ENCODE peak calls at places on chromosomes 2 and 18, in five cellular contexts. R, F, T, A and J are unnamed samples. For H3K27me3, the result is how much of the 10 kb centered on the place peaks cover.

GRCh38 chr2:235054497-235054896 is 102.7 kb downstream of the SH3BP4 start:
- DNase-seq in R (no peak), F (no peak), T (no peak), A (no peak), J (no peak)

GRCh38 chr2:1049691-1050090 is 99.0 kb downstream of the SNTG2 start:
- DNase-seq in R (no peak), F (no peak), T (no peak), A (no peak), J (no peak)

GRCh38 chr2:228657807-228658402 is 476.4 kb upstream of the SPHKAP start:
- DNase-seq in R (peak), F (peak), T (peak), A (no peak), J (peak)

GRCh38 chr2:226673314-226673723 is 126.3 kb downstream of the IRS1 start:
- DNase-seq in R (no peak), F (peak), T (no peak), A (no peak), J (no peak)

GRCh38 chr2:200742426-200742825 is 69.3 kb upstream of the BZW1 start:
- DNase-seq in R (no peak), F (no peak), T (no peak), A (peak), J (no peak)

GRCh38 chr2:46082531-46083485 is 214.4 kb upstream of the EPAS1 start:
- DNase-seq in R (no peak), F (no peak), T (no peak), A (no peak), J (no peak)

GRCh38 chr2:73859721-73860586 is 31.2 kb downstream of the STAMBP start:
- DNase-seq in R (no peak), F (peak), T (peak), A (no peak), J (peak)

GRCh38 chr2:7539760-7540159 is 622.5 kb downstream of the RNF144A start:
- DNase-seq in R (no peak), F (no peak), T (no peak), A (no peak), J (no peak)

GRCh38 chr2:21404137-21404536 is 280.4 kb downstream of the TDRD15 start:
- DNase-seq in R (peak), F (no peak), T (no peak), A (no peak), J (no peak)

GRCh38 chr2:28608829-28609400 is 113.1 kb downstream of the PLB1 start:
- DNase-seq in R (no peak), F (no peak), T (no peak), A (no peak), J (no peak)

GRCh38 chr2:176158855-176159677 is 2.0 kb downstream of the HOXD3 start:
- DNase-seq in R (peak), F (no peak), T (no peak), A (no peak), J (no peak)

GRCh38 chr2:120446236-120447121 is 100.5 kb downstream of the INHBB start:
- DNase-seq in R (no peak), F (no peak), T (no peak), A (no peak), J (no peak)

GRCh38 chr18:48132993-48133674 is 202.7 kb upstream of the SMAD2 start:
- DNase-seq in R (no peak), F (no peak), T (no peak), A (no peak), J (no peak)

GRCh38 chr2:98280376-98281102 is 65.7 kb upstream of the CNGA3 start:
- DNase-seq in R (no peak), F (no peak), T (no peak), A (no peak), J (no peak)

GRCh38 chr2:204127238-204127637 is 190.7 kb downstream of the ICOS start:
- DNase-seq in R (no peak), F (no peak), T (no peak), A (peak), J (no peak)

GRCh38 chr2:2061091-2061696 is 269.9 kb downstream of the MYT1L start:
- DNase-seq in R (no peak), F (no peak), T (no peak), A (no peak), J (no peak)

GRCh38 chr2:88658890-88659881 is 31.9 kb upstream of the EIF2AK3 start:
- DNase-seq in R (no peak), F (no peak), T (peak), A (no peak), J (no peak)

GRCh38 chr18:67715567-67715966 is 199.0 kb upstream of the DSEL start:
- DNase-seq in R (no peak), F (no peak), T (no peak), A (no peak), J (no peak)

GRCh38 chr2:241010531-241011295 is 12.3 kb downstream of the SNED1 start:
- DNase-seq in R (peak), F (no peak), T (no peak), A (no peak), J (no peak)

GRCh38 chr2:201419057-201419635 is 32.1 kb downstream of the TRAK2 start:
- DNase-seq in R (no peak), F (no peak), T (no peak), A (no peak), J (no peak)

GRCh38 chr18:3332376-3332775 is 70.4 kb downstream of the MYL12B start:
- DNase-seq in R (no peak), F (no peak), T (no peak), A (no peak), J (no peak)

GRCh38 chr2:29278964-29279363 is 163.7 kb downstream of the CLIP4 start:
- DNase-seq in R (no peak), F (no peak), T (no peak), A (no peak), J (no peak)

GRCh38 chr2:100247256-100248043 is 74.9 kb downstream of the LONRF2 start:
- DNase-seq in R (no peak), F (no peak), T (no peak), A (no peak), J (no peak)

GRCh38 chr2:241848761-241849615 is 9.7 kb downstream of the PDCD1 start:
- DNase-seq in R (peak), F (no peak), T (no peak), A (no peak), J (no peak)

GRCh38 chr2:17830053-17831034 is 14.1 kb downstream of the MSGN1 start:
- DNase-seq in R (peak), F (peak), T (peak), A (peak), J (peak)

GRCh38 chr2:70312560-70312959 is 10.7 kb upstream of the FAM136A start:
- DNase-seq in R (no peak), F (no peak), T (no peak), A (no peak), J (no peak)

GRCh38 chr2:39469807-39470206 is 32.7 kb upstream of the MAP4K3 start:
- DNase-seq in R (no peak), F (no peak), T (peak), A (no peak), J (no peak)

GRCh38 chr2:240814946-240815760 is 4.9 kb downstream of the KIF1A start:
- DNase-seq in R (no peak), F (no peak), T (no peak), A (no peak), J (no peak)

GRCh38 chr2:170425291-170425751 is 247.4 kb downstream of the MYO3B start:
- DNase-seq in R (no peak), F (no peak), T (peak), A (no peak), J (no peak)

GRCh38 chr2:105629634-105630033 is 115.1 kb upstream of the NCK2 start:
- DNase-seq in R (no peak), F (no peak), T (no peak), A (no peak), J (no peak)

GRCh38 chr2:29694741-29695140 is 226.6 kb downstream of the ALK start:
- DNase-seq in R (no peak), F (no peak), T (no peak), A (no peak), J (no peak)

GRCh38 chr2:111905990-111906735 is 7.8 kb downstream of the MERTK start:
- DNase-seq in R (no peak), F (no peak), T (no peak), A (no peak), J (no peak)

GRCh38 chr2:232421189-232421785 is 14.6 kb downstream of the ALPG start:
- DNase-seq in R (no peak), F (peak), T (no peak), A (peak), J (no peak)

GRCh38 chr2:203737360-203737759 is 30.9 kb downstream of the CD28 start:
- DNase-seq in R (no peak), F (no peak), T (no peak), A (no peak), J (no peak)

GRCh38 chr2:225008179-225008829 is 34.0 kb downstream of the DOCK10 start:
- DNase-seq in R (no peak), F (no peak), T (no peak), A (no peak), J (no peak)

GRCh38 chr2:100831158-100831715 is 11.3 kb downstream of the NPAS2 start:
- DNase-seq in R (no peak), F (no peak), T (no peak), A (no peak), J (no peak)

GRCh38 chr2:181953773-181954537 is 31.7 kb upstream of the PPP1R1C start:
- DNase-seq in R (peak), F (peak), T (peak), A (peak), J (peak)

GRCh38 chr2:86138736-86139625 is 32.9 kb downstream of the PTCD3 start:
- DNase-seq in R (no peak), F (no peak), T (no peak), A (no peak), J (no peak)

GRCh38 chr2:58629720-58630119 is 388.6 kb upstream of the FANCL start:
- DNase-seq in R (no peak), F (no peak), T (no peak), A (no peak), J (no peak)

GRCh38 chr2:58633576-58634365 is 392.6 kb upstream of the FANCL start:
- DNase-seq in R (no peak), F (peak), T (peak), A (no peak), J (peak)

GRCh38 chr2:58635801-58636375 is 394.8 kb upstream of the FANCL start:
- DNase-seq in R (no peak), F (no peak), T (no peak), A (no peak), J (no peak)

GRCh38 chr2:58638256-58638795 is 397.2 kb upstream of the FANCL start:
- DNase-seq in R (no peak), F (no peak), T (no peak), A (no peak), J (no peak)

DNA sequence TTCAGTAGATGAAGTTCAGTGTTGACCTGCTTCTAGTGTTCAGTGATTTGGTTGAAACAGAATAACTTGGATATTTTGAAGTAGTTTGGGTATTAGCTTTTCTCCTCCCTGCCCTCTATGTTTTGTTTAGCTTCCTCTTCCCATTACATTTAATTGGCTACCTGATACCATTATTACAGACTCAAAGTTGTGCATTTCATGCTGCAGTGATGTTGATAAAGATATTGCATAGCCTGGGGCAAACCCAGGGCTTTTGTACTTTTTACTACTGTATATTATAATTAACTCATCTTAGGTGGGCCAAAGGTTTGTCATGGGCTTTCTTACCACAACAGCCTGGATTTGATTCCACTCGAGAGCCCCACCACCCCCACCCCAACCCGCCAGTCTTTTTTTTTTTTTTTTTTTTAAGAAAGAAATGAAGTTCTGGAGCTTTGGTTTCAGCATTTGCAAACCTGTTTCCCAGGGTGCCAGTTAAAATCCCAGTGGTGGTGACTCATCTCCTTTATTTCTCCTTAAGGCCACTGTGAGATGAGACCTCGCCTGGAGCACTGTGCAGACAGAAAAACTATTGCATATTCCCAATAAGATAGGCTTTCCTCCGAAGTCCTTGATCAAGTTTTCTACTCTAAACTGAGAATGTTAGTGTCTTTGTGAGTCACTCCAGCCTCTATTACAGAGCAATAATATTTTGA is 393.7 kb upstream of the FANCL start:
- DNase-seq in R (no peak), F (peak), T (no peak), A (no peak), J (no peak)
- TF ChIP-seq SIN3A in R (no peak), F (no peak), T (no peak), A (no peak), J (no peak)

DNA sequence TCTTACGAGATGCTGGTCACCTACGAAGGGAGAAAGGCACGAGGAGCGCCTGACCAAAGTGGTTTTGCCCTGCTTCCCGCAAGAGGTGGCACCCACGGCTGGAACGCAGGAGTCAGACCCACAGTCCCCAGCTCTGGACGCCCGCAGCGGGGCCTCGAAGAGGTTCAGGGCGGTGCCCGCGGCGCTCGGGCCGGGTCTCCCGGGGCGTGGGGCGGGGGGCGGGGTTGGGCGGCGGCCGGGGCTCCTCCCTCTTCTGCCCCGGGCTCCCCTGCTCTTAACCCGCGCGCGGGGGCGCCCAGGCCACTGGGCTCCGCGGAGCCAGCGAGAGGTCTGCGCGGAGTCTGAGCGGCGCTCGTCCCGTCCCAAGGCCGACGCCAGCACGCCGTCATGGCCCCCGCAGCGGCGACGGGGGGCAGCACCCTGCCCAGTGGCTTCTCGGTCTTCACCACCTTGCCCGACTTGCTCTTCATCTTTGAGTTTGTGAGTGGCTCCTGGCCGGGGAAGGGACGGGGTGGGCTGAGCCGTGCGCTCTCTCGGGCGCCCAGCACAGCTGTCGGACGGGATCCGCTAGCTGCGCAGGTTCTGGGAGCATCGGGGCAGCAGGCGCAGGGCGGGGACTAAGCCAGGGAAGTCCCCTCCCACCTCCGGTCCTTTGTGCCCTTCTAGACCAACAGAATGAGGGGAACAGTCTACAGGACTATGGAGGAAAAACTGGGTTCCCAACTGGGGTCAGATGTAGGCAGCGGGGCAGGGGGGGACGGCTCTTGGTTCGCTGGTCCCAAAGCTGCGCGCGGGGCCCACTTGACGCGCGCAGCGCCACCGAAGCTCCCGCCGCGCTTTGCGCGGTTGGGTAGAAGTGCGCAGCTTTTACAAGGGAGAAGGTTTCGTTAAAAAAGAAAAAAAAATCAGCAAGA is at the start of gene MAL:
- DNase-seq in R (peak), F (no peak), T (no peak), A (peak), J (no peak)
- H3K27me3 ChIP-seq in R (half or more), F (under half), T (under half), A (under half), J (under half)

GRCh38 chr18:74818776-74819175 is 221.1 kb downstream of the ZNF407 start:
- DNase-seq in R (no peak), F (no peak), T (no peak), A (no peak), J (no peak)
- TF ChIP-seq SIN3A in R (no peak), F (no peak), T (no peak), A (no peak), J (no peak)

GRCh38 chr2:71465961-71466300 is 12.6 kb downstream of the DYSF start:
- DNase-seq in R (peak), F (no peak), T (no peak), A (no peak), J (no peak)
- H3K27me3 ChIP-seq in R (under half), F (under half), T (under half), A (under half), J (under half)

DNA sequence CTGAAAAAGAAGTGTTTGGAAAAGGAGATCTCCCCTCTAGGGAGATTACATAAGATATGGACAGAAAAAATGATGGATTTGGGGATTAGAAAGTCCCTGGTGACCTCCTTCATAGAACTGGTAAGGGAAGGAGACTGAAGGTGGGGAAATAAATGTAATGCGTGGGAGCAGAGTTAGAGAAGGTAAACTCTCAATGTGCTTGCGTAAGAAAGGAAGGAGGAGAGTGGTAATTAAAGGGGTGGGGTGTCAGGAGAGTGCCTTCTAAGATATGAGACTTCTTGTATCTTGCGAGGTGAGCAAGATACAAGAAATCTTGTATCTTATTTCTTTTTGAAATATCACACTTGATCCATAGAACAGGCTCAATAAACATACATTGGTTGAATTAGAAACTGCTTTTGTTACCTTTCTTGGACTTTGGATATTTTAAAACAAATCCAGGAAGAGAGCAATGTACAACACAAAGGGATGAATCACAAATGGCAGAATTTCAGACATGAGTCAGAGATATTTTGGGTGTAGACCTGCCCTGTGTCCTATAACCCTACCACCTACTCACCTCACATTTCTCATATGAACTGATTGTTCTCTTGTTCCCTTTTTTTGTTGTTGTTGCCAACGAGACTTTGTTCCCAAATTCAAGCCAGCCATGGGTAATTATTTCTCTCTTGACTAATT is 342.4 kb downstream of the INSIG2 start:
- DNase-seq in R (no peak), F (no peak), T (no peak), A (no peak), J (no peak)
- TF ChIP-seq SIN3A in R (no peak), F (no peak), T (no peak), A (no peak), J (no peak)